ENCODE peak calls at places on chromosomes 2 and 18, in seven cellular contexts. One of them, this sample, is unnamed.

GRCh38 chr18:64791211-64791610 is 642.3 kb upstream of the LINC00305 start:
- DNase-seq in uterus: no peak
- DNase-seq in A549: no peak
- DNase-seq in heart left ventricle: no peak
- DNase-seq in stomach: no peak
- DNase-seq in HepG2: no peak
- DNase-seq in body of pancreas: no peak
- DNase-seq in this sample: no peak

GRCh38 chr2:42492691-42493467 is 903 bp downstream of the KCNG3 start:
- DNase-seq in uterus: no peak
- DNase-seq in heart left ventricle: no peak
- DNase-seq in body of pancreas: peak; percentile 16
- DNase-seq in stomach: no peak
- DNase-seq in A549: no peak
- DNase-seq in HepG2: no peak
- DNase-seq in this sample: peak; percentile 38

GRCh38 chr2:61949458-61950107 is 44.1 kb downstream of the COMMD1 start:
- DNase-seq in uterus: no peak
- DNase-seq in stomach: no peak
- DNase-seq in body of pancreas: peak; percentile 13
- DNase-seq in HepG2: no peak
- DNase-seq in heart left ventricle: no peak
- DNase-seq in A549: no peak
- DNase-seq in this sample: no peak

GRCh38 chr18:46621871-46622270 is 35.1 kb downstream of the LOXHD1 start:
- DNase-seq in uterus: no peak
- DNase-seq in heart left ventricle: no peak
- DNase-seq in A549: no peak
- DNase-seq in stomach: no peak
- DNase-seq in HepG2: no peak
- DNase-seq in body of pancreas: no peak
- DNase-seq in this sample: no peak

GRCh38 chr2:67012165-67012564 is 385.0 kb upstream of the ETAA1 start:
- DNase-seq in HepG2: no peak
- DNase-seq in uterus: no peak
- DNase-seq in heart left ventricle: no peak
- DNase-seq in body of pancreas: peak; percentile 10
- DNase-seq in stomach: no peak
- DNase-seq in A549: no peak
- DNase-seq in this sample: no peak

GRCh38 chr2:232485333-232485756 is 2.3 kb downstream of the ECEL1 start:
- DNase-seq in A549: no peak
- DNase-seq in stomach: no peak
- DNase-seq in uterus: no peak
- DNase-seq in HepG2: no peak
- DNase-seq in heart left ventricle: peak; percentile 42
- DNase-seq in body of pancreas: no peak
- DNase-seq in this sample: peak; percentile 29

GRCh38 chr2:79984476-79984875 is 320.1 kb downstream of the LRRTM1 start:
- DNase-seq in heart left ventricle: no peak
- DNase-seq in HepG2: no peak
- DNase-seq in A549: no peak
- DNase-seq in body of pancreas: no peak
- DNase-seq in uterus: no peak
- DNase-seq in stomach: no peak
- DNase-seq in this sample: no peak

GRCh38 chr2:189096769-189097447 is 82.7 kb downstream of the COL5A2 start:
- DNase-seq in A549: peak; percentile 7
- DNase-seq in uterus: no peak
- DNase-seq in body of pancreas: no peak
- DNase-seq in HepG2: peak; percentile 47
- DNase-seq in heart left ventricle: no peak
- DNase-seq in stomach: no peak
- DNase-seq in this sample: no peak

GRCh38 chr18:6200375-6200774 is 214.3 kb downstream of the L3MBTL4 start:
- DNase-seq in uterus: no peak
- DNase-seq in heart left ventricle: no peak
- DNase-seq in HepG2: no peak
- DNase-seq in stomach: no peak
- DNase-seq in A549: no peak
- DNase-seq in body of pancreas: no peak
- DNase-seq in this sample: no peak

DNA sequence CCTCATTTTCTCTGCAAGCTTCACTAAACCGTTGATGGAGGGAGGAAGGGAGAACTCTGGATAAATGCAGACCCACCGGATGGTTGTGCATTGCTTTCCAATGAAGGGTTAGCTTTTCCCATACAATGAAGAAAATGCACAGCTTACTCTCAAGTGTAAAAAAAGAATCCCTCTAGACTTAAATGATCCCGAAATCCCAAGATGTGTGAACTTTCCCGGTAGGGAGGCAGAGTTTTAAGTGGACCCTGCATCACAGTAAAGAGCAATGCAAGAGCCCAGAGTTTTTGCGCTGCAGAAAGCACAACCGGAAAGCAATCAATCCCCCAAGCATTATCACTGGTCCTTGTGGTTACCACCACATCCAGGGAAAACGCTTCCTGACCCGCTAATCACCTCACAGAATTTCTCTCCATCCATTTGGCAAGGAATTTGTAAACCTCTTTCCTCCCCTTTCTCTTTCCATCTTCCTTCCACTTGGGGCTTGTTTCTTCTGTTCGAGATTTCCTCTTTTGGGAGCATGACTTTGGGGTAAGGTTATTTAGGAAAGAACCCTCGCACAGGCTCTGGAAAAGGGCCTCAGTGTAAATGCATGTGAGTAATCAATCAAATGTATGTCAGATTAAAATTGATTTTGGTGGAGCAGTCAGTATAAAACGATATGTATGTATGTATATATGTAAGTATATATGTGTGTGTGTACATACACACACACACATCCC is 1.4 kb downstream of the PLCL1 start:
- DNase-seq in A549: no peak
- DNase-seq in stomach: no peak
- DNase-seq in HepG2: no peak
- DNase-seq in heart left ventricle: no peak
- DNase-seq in body of pancreas: no peak
- DNase-seq in uterus: no peak
- DNase-seq in this sample: no peak
- H3K27ac ChIP-seq in A549: no peak overlapping the region
- H3K27ac ChIP-seq in stomach: peak overlapping the region; percentile 61
- H3K27ac ChIP-seq in HepG2: no peak overlapping the region
- H3K27ac ChIP-seq in heart left ventricle: no peak overlapping the region
- H3K27ac ChIP-seq in body of pancreas: no peak overlapping the region
- H3K27ac ChIP-seq in uterus: peak overlapping the region; percentile 76
- H3K27ac ChIP-seq in this sample: no peak overlapping the region

DNA sequence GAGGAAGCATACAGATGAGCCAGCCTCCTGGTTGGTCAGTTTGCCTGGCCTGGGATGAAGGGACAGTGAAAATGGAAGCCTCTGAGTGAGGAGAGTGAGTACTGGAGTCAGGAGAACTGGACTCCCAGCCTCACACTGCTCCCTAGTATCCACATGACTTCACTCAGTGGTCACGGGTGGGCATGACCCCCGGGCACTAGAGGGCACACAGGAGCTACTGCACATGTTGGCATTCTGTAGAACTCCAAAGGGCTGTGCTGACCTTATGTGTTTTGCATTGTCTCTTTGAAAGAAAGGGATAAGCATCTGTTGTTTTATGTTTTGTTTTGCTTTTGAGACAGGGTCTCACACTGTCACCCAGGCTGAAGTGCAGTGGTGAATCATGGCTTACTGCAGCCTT is 23.7 kb downstream of the NCAPH start:
- DNase-seq in body of pancreas: peak; percentile 45
- DNase-seq in stomach: no peak
- DNase-seq in uterus: no peak
- DNase-seq in heart left ventricle: no peak
- DNase-seq in A549: no peak
- DNase-seq in HepG2: no peak
- DNase-seq in this sample: no peak
- TF ChIP-seq CTCF in body of pancreas: peak; percentile 31
- TF ChIP-seq CTCF in stomach: no peak
- TF ChIP-seq CTCF in uterus: no peak
- TF ChIP-seq CTCF in heart left ventricle: peak; percentile 32
- TF ChIP-seq CTCF in A549: peak; percentile 40
- TF ChIP-seq CTCF in HepG2: peak; percentile 63
- TF ChIP-seq CTCF in this sample: no peak

GRCh38 chr2:27323592-27324285 is 842 bp upstream of the MPV17 start:
- DNase-seq in stomach: no peak
- DNase-seq in uterus: no peak
- DNase-seq in heart left ventricle: no peak
- DNase-seq in A549: no peak
- DNase-seq in body of pancreas: no peak
- DNase-seq in HepG2: no peak
- DNase-seq in this sample: no peak

GRCh38 chr2:27324720-27325119 is 1.8 kb upstream of the MPV17 start:
- DNase-seq in uterus: no peak
- DNase-seq in body of pancreas: no peak
- DNase-seq in HepG2: no peak
- DNase-seq in stomach: no peak
- DNase-seq in A549: no peak
- DNase-seq in heart left ventricle: no peak
- DNase-seq in this sample: no peak

GRCh38 chr2:27322301-27322765 is 564 bp downstream of the MPV17 start:
- DNase-seq in body of pancreas: peak; percentile 32
- DNase-seq in uterus: no peak
- DNase-seq in A549: no peak
- DNase-seq in stomach: no peak
- DNase-seq in HepG2: no peak
- DNase-seq in heart left ventricle: no peak
- DNase-seq in this sample: peak; percentile 47

GRCh38 chr2:27320958-27321543 is 1.8 kb downstream of the MPV17 start:
- DNase-seq in stomach: peak; percentile 64
- DNase-seq in HepG2: peak; percentile 99
- DNase-seq in body of pancreas: peak; percentile 96
- DNase-seq in A549: peak; percentile 96
- DNase-seq in heart left ventricle: peak; percentile 78
- DNase-seq in uterus: peak; percentile 81
- DNase-seq in this sample: no peak

GRCh38 chr2:27322766-27323591 is at the start of gene MPV17:
- DNase-seq in uterus: peak; percentile 92
- DNase-seq in body of pancreas: peak; percentile 97
- DNase-seq in heart left ventricle: peak; percentile 93
- DNase-seq in stomach: peak; percentile 93
- DNase-seq in HepG2: peak; percentile 96
- DNase-seq in A549: peak; percentile 99
- DNase-seq in this sample: peak; percentile 95
- TF ChIP-seq POLR2A in uterus: peak; percentile 89
- TF ChIP-seq POLR2A in body of pancreas: peak; percentile 95
- TF ChIP-seq POLR2A in heart left ventricle: peak; percentile 48
- TF ChIP-seq POLR2A in stomach: no peak
- TF ChIP-seq POLR2A in HepG2: peak; percentile 96
- TF ChIP-seq POLR2A in A549: peak; percentile 95
- TF ChIP-seq POLR2A in this sample: peak; percentile 96

GRCh38 chr2:112752667-112753066 is 11.7 kb downstream of the CKAP2L start:
- DNase-seq in stomach: no peak
- DNase-seq in body of pancreas: no peak
- DNase-seq in heart left ventricle: no peak
- DNase-seq in A549: no peak
- DNase-seq in HepG2: no peak
- DNase-seq in uterus: no peak
- DNase-seq in this sample: no peak

GRCh38 chr2:112749755-112750559 is 14.5 kb downstream of the CKAP2L start:
- DNase-seq in A549: peak; percentile 58
- DNase-seq in heart left ventricle: peak; percentile 90
- DNase-seq in HepG2: peak; percentile 62
- DNase-seq in stomach: peak; percentile 75
- DNase-seq in uterus: no peak
- DNase-seq in body of pancreas: peak; percentile 62
- DNase-seq in this sample: peak; percentile 30

GRCh38 chr2:112754562-112754961 is 9.8 kb downstream of the CKAP2L start:
- DNase-seq in HepG2: no peak
- DNase-seq in stomach: no peak
- DNase-seq in A549: no peak
- DNase-seq in body of pancreas: no peak
- DNase-seq in heart left ventricle: no peak
- DNase-seq in uterus: no peak
- DNase-seq in this sample: no peak

GRCh38 chr2:112750560-112750843 is 13.9 kb downstream of the CKAP2L start:
- DNase-seq in uterus: no peak
- DNase-seq in stomach: no peak
- DNase-seq in HepG2: no peak
- DNase-seq in body of pancreas: no peak
- DNase-seq in A549: no peak
- DNase-seq in heart left ventricle: no peak
- DNase-seq in this sample: no peak

GRCh38 chr2:112751451-112752197 is 12.8 kb downstream of the CKAP2L start:
- DNase-seq in HepG2: peak; percentile 34
- DNase-seq in stomach: no peak
- DNase-seq in uterus: no peak
- DNase-seq in A549: no peak
- DNase-seq in heart left ventricle: no peak
- DNase-seq in body of pancreas: no peak
- DNase-seq in this sample: no peak
- H3K27ac ChIP-seq in HepG2: peak overlapping the region; percentile 62
- H3K27ac ChIP-seq in stomach: no peak overlapping the region
- H3K27ac ChIP-seq in uterus: no peak overlapping the region
- H3K27ac ChIP-seq in A549: no peak overlapping the region
- H3K27ac ChIP-seq in heart left ventricle: no peak overlapping the region
- H3K27ac ChIP-seq in body of pancreas: no peak overlapping the region
- H3K27ac ChIP-seq in this sample: no peak overlapping the region

GRCh38 chr2:233639860-233640259 is 3.6 kb downstream of the UGT1A10 start:
- DNase-seq in stomach: no peak
- DNase-seq in A549: no peak
- DNase-seq in heart left ventricle: no peak
- DNase-seq in HepG2: no peak
- DNase-seq in body of pancreas: no peak
- DNase-seq in uterus: no peak
- DNase-seq in this sample: no peak

GRCh38 chr2:233638836-233639235 is 2.6 kb downstream of the UGT1A10 start:
- DNase-seq in uterus: no peak
- DNase-seq in stomach: no peak
- DNase-seq in HepG2: no peak
- DNase-seq in A549: no peak
- DNase-seq in heart left ventricle: no peak
- DNase-seq in body of pancreas: no peak
- DNase-seq in this sample: no peak

GRCh38 chr2:233643128-233643527 is 6.9 kb downstream of the UGT1A10 start:
- DNase-seq in stomach: no peak
- DNase-seq in body of pancreas: no peak
- DNase-seq in heart left ventricle: no peak
- DNase-seq in HepG2: peak; percentile 36
- DNase-seq in A549: no peak
- DNase-seq in uterus: no peak
- DNase-seq in this sample: no peak
- TF ChIP-seq CTCF in stomach: peak; percentile 8
- TF ChIP-seq CTCF in body of pancreas: no peak
- TF ChIP-seq CTCF in heart left ventricle: no peak
- TF ChIP-seq CTCF in HepG2: peak; percentile 37
- TF ChIP-seq CTCF in A549: no peak
- TF ChIP-seq CTCF in uterus: no peak
- TF ChIP-seq CTCF in this sample: no peak

GRCh38 chr2:74556831-74557370 is 2.4 kb downstream of the DOK1 start:
- DNase-seq in heart left ventricle: no peak
- DNase-seq in A549: no peak
- DNase-seq in stomach: no peak
- DNase-seq in HepG2: no peak
- DNase-seq in body of pancreas: no peak
- DNase-seq in uterus: no peak
- DNase-seq in this sample: no peak
- TF ChIP-seq POLR2A in heart left ventricle: no peak
- TF ChIP-seq POLR2A in A549: no peak
- TF ChIP-seq POLR2A in stomach: no peak
- TF ChIP-seq POLR2A in HepG2: no peak
- TF ChIP-seq POLR2A in body of pancreas: no peak
- TF ChIP-seq POLR2A in uterus: no peak
- TF ChIP-seq POLR2A in this sample: no peak

GRCh38 chr18:49560277-49561126 is 1.4 kb upstream of the LIPG start:
- DNase-seq in HepG2: no peak
- DNase-seq in stomach: no peak
- DNase-seq in body of pancreas: peak; percentile 33
- DNase-seq in A549: no peak
- DNase-seq in heart left ventricle: no peak
- DNase-seq in uterus: no peak
- DNase-seq in this sample: no peak
- H3K27ac ChIP-seq in HepG2: no peak overlapping the region
- H3K27ac ChIP-seq in stomach: no peak overlapping the region
- H3K27ac ChIP-seq in body of pancreas: no peak overlapping the region
- H3K27ac ChIP-seq in A549: peak overlapping the region; percentile 37
- H3K27ac ChIP-seq in heart left ventricle: no peak overlapping the region
- H3K27ac ChIP-seq in uterus: no peak overlapping the region
- H3K27ac ChIP-seq in this sample: no peak overlapping the region